ENCODE peak calls at places on chromosome 13, in eight cellular contexts. D is fibroblast of mammary gland, F is HFFc6, T is fibroblast of lung, L is upper lobe of left lung, C is neural crest cell, R is DND-41, A is nephron progenitor cell. U is an unnamed sample.

GRCh38 chr13:23279321-23279720 is 98.5 kb downstream of the SGCG start:
- DNase-seq in D (no peak), F (no peak), T (no peak), L (no peak), C (no peak), R (no peak), A (no peak), U (no peak)

GRCh38 chr13:51154029-51154555 is 43.0 kb upstream of the C13orf42 start:
- DNase-seq in D (peak), F (no peak), T (peak), L (no peak), C (no peak), R (no peak), A (no peak), U (no peak)

GRCh38 chr13:80840313-80840976 is 499.5 kb upstream of the SPRY2 start:
- DNase-seq in D (peak), F (no peak), T (peak), L (no peak), C (no peak), R (no peak), A (no peak), U (no peak)

GRCh38 chr13:25085125-25085742 is 10.7 kb upstream of the PABPC3 start:
- DNase-seq in D (peak), F (peak), T (peak), L (no peak), C (peak), R (peak), A (peak), U (no peak)

GRCh38 chr13:51315658-51316057 is 23.8 kb upstream of the SERPINE3 start:
- DNase-seq in D (peak), F (no peak), T (peak), L (no peak), C (no peak), R (no peak), A (no peak), U (no peak)

GRCh38 chr13:35855531-35856019 is 275.6 kb downstream of the DCLK1 start:
- DNase-seq in D (peak), F (no peak), T (no peak), L (no peak), C (no peak), R (no peak), A (peak), U (no peak)

GRCh38 chr13:37163626-37164365 is 58.3 kb upstream of the CSNK1A1L start:
- DNase-seq in D (peak), F (no peak), T (peak), L (no peak), C (no peak), R (no peak), A (no peak), U (no peak)

GRCh38 chr13:40622246-40622645 is 44.2 kb downstream of the FOXO1 start:
- DNase-seq in D (no peak), F (no peak), T (no peak), L (no peak), C (no peak), R (no peak), A (no peak), U (no peak)

GRCh38 chr13:19184176-19184575 is 2.6 kb upstream of the TUBA3C start:
- DNase-seq in D (no peak), F (no peak), T (no peak), L (no peak), C (no peak), R (no peak), A (no peak), U (no peak)

GRCh38 chr13:74464656-74465055 is 330.5 kb upstream of the KLF12 start:
- DNase-seq in D (no peak), F (no peak), T (no peak), L (no peak), C (no peak), R (no peak), A (no peak), U (no peak)

GRCh38 chr13:28031220-28031903 is 42.9 kb upstream of the URAD start:
- DNase-seq in D (no peak), F (no peak), T (no peak), L (peak), C (no peak), R (peak), A (no peak), U (no peak)

GRCh38 chr13:21526707-21527454 is 67.8 kb upstream of the ZDHHC20 start:
- DNase-seq in D (no peak), F (no peak), T (no peak), L (no peak), C (no peak), R (no peak), A (no peak), U (no peak)

GRCh38 chr13:78589206-78589605 is 14.1 kb downstream of the POU4F1 start:
- DNase-seq in D (peak), F (no peak), T (peak), L (no peak), C (peak), R (peak), A (peak), U (peak)

GRCh38 chr13:95706356-95706755 is 29.4 kb downstream of the DNAJC3 start:
- DNase-seq in D (no peak), F (no peak), T (no peak), L (no peak), C (no peak), R (no peak), A (no peak), U (no peak)

GRCh38 chr13:95707442-95708389 is 30.8 kb downstream of the DNAJC3 start:
- DNase-seq in D (no peak), F (no peak), T (no peak), L (no peak), C (no peak), R (no peak), A (no peak), U (no peak)

GRCh38 chr13:95708390-95708774 is 31.4 kb downstream of the DNAJC3 start:
- DNase-seq in D (no peak), F (no peak), T (no peak), L (no peak), C (no peak), R (no peak), A (no peak), U (no peak)

GRCh38 chr13:95707035-95707434 is 30.1 kb downstream of the DNAJC3 start:
- DNase-seq in D (no peak), F (no peak), T (no peak), L (no peak), C (no peak), R (no peak), A (no peak), U (no peak)

GRCh38 chr13:95704510-95704909 is 27.6 kb downstream of the DNAJC3 start:
- DNase-seq in D (peak), F (no peak), T (peak), L (no peak), C (no peak), R (no peak), A (no peak), U (no peak)
- TF ChIP-seq CTCF in D (peak), F (peak), T (peak), L (no peak), C (peak), R (peak), A (peak), U (peak)

DNA sequence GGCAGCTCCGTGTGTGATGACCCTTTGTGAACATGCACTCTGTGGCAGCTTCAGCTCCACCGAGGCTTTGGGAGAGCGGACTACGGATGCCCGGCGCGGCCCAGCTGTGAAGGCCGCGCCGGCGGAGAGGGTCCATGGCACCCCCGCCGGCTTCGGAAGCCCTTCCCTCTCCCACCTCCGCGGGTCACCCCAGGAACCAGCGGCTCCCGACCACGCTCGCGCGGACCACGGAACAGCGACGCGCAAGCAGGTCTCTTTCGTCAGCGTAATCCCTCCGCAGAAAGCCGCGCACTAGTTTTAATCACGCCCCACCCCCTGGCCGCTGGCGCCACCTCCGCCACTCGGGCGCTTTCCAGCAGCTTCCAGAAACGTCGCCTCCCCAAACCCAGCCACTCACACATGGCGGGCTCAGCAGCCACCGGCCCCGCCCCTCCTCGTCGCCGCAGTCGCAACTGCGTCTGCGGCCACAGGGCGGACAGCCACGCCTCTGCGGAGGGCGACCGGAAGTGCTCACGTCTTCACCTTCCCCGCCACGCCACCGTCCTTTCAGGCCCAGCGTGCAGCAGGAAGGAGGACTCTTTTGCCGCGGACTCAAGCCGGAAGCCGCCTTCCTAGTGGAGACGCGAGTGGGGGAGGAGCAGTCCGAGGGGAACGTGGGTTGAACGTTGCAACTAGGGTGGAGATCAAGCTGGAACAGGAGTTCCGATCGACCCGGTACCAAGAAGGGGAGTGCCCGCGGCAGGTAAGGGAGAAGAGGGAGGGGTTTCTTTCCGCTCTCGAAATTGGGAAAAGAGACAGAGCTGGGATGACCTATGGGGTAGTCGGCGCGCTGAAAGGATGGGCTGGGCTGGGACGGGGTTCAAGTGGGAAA is at the start of gene USPL1:
- DNase-seq in D (peak), F (peak), T (peak), L (peak), C (peak), R (peak), A (peak), U (peak)
- TF ChIP-seq CTCF in D (no peak), F (peak), T (no peak), L (peak), C (peak), R (peak), A (no peak), U (peak)

DNA sequence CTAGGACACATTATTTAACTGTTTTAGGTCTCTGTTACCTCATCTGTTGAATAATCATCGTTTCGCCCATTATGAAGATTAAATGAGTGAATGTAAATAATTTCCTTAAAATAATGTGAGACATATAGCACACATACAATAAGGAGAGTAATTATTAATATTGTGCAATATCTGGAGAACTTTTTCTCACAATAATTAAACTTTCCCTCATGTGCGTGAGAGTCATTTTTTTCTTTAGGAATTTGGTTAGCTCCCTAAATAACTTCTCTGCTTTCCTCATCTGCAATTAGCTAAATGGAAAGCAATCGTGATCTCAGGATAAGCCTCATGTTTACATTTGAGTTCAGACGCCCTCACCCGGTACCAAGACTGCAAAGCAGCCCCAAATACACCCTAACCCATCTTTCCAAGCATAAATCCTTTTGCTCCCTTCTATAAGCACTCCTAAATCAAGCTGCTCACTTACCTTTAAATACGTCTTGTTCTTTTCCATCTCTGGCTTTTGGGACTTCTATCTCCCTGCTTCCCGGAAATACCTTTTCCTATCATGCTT is 78.8 kb downstream of the MZT1 start:
- DNase-seq in D (no peak), F (no peak), T (peak), L (no peak), C (no peak), R (no peak), A (no peak), U (no peak)
- TF ChIP-seq CTCF in D (no peak), F (no peak), T (no peak), L (no peak), C (peak), R (no peak), A (no peak), U (peak)

DNA sequence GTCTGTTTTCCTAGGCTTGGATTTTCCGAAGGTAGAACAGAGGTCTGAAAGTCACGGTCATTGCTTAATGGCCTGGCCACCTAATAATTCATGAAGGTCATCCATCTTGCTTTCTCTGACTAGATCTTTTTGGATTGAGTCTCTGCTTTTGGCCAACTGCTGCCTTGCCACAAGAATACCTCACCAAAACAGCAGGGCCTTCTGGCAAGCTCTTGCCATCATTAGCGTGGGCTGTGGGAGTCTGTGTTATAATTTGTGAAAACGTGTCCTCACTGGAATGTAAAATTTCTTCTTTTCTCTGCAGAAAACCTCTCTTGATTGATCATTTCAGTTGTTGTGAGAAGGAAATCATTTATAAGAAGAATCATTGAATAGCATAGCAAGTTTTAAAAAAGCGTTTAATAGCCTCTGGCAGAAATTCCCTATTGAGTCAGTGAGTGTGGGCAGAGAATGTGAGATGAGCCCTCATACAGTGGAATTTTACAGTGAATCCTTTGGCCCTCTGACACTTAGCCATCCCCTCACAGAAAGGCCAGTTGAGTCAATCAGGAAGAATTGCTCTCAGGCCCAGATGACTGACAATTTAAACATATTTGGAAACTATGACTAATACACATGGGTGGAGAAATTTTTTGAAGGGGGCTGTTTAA is 43.2 kb upstream of the ERICH6B start:
- DNase-seq in D (peak), F (peak), T (no peak), L (no peak), C (no peak), R (no peak), A (no peak), U (no peak)
- TF ChIP-seq CTCF in D (no peak), F (no peak), T (no peak), L (no peak), C (no peak), R (no peak), A (no peak), U (no peak)

DNA sequence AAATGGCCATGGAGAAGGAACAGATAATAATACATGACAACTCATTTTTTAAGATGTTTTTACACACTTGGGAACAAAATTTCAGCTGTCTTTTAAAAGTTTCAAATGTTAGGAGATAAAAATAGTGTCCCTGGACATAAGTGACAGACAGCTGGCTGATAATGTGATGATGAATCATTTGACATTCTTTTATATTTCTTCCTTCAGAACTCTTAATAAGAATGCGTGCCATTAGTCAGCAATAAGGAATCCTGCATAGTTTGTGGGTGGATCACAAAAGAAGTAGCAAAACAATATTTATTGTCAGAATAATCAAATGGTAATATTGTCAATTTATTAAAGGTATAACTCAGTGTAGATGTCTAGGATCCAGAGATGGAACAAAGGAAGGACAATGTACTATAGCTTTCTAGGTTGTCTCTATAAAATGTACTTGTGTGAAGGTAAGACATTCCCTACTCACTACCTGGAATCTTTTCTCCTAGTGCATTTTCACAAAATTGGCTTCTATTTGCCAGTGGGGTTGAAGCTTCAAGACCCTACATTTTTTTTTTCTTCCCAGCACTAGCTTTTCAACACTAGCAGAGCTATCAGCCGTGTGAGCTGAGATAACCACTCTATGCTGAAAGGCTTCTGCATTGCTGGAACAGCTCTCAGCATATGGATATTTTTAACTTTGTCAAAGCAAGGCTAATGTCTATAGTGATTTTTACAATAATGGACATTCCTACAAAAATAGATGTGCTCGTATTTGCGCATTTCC is 175.6 kb upstream of the SLITRK6 start:
- DNase-seq in D (peak), F (no peak), T (no peak), L (no peak), C (no peak), R (no peak), A (no peak), U (no peak)
- TF ChIP-seq CTCF in D (no peak), F (no peak), T (no peak), L (no peak), C (no peak), R (no peak), A (no peak), U (no peak)

U was measured in progenitor cell of endocrine pancreas.